ENCODE peak calls at places on chromosomes 11 and 22, in nine cellular contexts. W is A673, S is fibroblast of lung, N is Panc1, L is endodermal cell, Z is mammary epithelial cell, F is psoas muscle, J is sigmoid colon, C is breast epithelium. P is an unnamed sample. For H3K4me1, the result is how much of the 10 kb centered on the place peaks cover.

GRCh38 chr11:62883677-62884076 is 3.0 kb downstream of the SLC3A2 start:
- DNase-seq in W (no peak), S (no peak), N (no peak), L (no peak), Z (no peak), F (no peak), J (no peak), C (no peak), P (no peak)

GRCh38 chr11:108496643-108497256 is 1.4 kb downstream of the POGLUT3 start:
- DNase-seq in W (peak), S (peak), N (peak), L (no peak), Z (no peak), F (no peak), J (no peak), C (no peak), P (no peak)

GRCh38 chr11:76888989-76889388 is 28.3 kb downstream of the ACER3 start:
- DNase-seq in W (no peak), S (no peak), N (no peak), L (no peak), Z (no peak), F (no peak), J (no peak), C (no peak), P (no peak)

GRCh38 chr11:86248609-86249008 is 4.1 kb downstream of the EED start:
- DNase-seq in W (no peak), S (no peak), N (no peak), L (peak), Z (no peak), F (no peak), J (no peak), C (no peak), P (no peak)

GRCh38 chr11:10716122-10716521 is 22.6 kb upstream of the IRAG1 start:
- DNase-seq in W (no peak), S (peak), N (no peak), L (no peak), Z (no peak), F (no peak), J (no peak), C (no peak), P (no peak)

GRCh38 chr22:41564563-41564962 is 3.8 kb downstream of the CSDC2 start:
- DNase-seq in W (no peak), S (no peak), N (no peak), L (no peak), Z (peak), F (no peak), J (no peak), C (no peak), P (no peak)

GRCh38 chr11:110522456-110522855 is 92.7 kb downstream of the FDX1 start:
- DNase-seq in W (peak), S (no peak), N (no peak), L (no peak), Z (no peak), F (no peak), J (no peak), C (no peak), P (no peak)

GRCh38 chr11:77779935-77780334 is 40.6 kb downstream of the RSF1 start:
- DNase-seq in W (peak), S (peak), N (peak), L (no peak), Z (peak), F (no peak), J (no peak), C (no peak), P (no peak)

GRCh38 chr11:44382648-44383240 is 72.8 kb upstream of the ALX4 start:
- DNase-seq in W (no peak), S (no peak), N (no peak), L (no peak), Z (no peak), F (no peak), J (no peak), C (no peak), P (no peak)

GRCh38 chr22:44428941-44429615 is 69.0 kb downstream of the RTL6 start:
- DNase-seq in W (no peak), S (no peak), N (no peak), L (peak), Z (no peak), F (no peak), J (peak), C (peak), P (no peak)

GRCh38 chr22:48391171-48391711 is 1436.4 kb downstream of the BRD1 start:
- DNase-seq in W (peak), S (no peak), N (no peak), L (no peak), Z (no peak), F (no peak), J (peak), C (no peak), P (no peak)

GRCh38 chr11:32500001-32500400 is 64.7 kb upstream of the WT1 start:
- DNase-seq in W (no peak), S (no peak), N (no peak), L (peak), Z (no peak), F (no peak), J (no peak), C (no peak), P (no peak)
- H3K4me3 ChIP-seq in W (no peak), S (no peak), N (no peak), L (no peak), Z (no peak), F (no peak), J (no peak), C (no peak), P (no peak)

GRCh38 chr11:133951484-133952198 is 5.1 kb downstream of the IGSF9B start:
- DNase-seq in W (peak), S (no peak), N (no peak), L (peak), Z (no peak), F (no peak), J (no peak), C (no peak), P (peak)

GRCh38 chr11:133952199-133953190 is 4.3 kb downstream of the IGSF9B start:
- DNase-seq in W (no peak), S (no peak), N (no peak), L (no peak), Z (no peak), F (no peak), J (no peak), C (no peak), P (no peak)

GRCh38 chr11:133948711-133949110 is 8.1 kb downstream of the IGSF9B start:
- DNase-seq in W (no peak), S (no peak), N (no peak), L (peak), Z (no peak), F (no peak), J (no peak), C (no peak), P (no peak)

GRCh38 chr11:133953571-133953970 is 3.2 kb downstream of the IGSF9B start:
- DNase-seq in W (no peak), S (no peak), N (no peak), L (no peak), Z (no peak), F (no peak), J (no peak), C (no peak), P (no peak)

GRCh38 chr11:133950874-133951483 is 5.8 kb downstream of the IGSF9B start:
- DNase-seq in W (peak), S (no peak), N (no peak), L (peak), Z (no peak), F (no peak), J (no peak), C (no peak), P (peak)
- H3K4me1 ChIP-seq in W (half or more), S (under half), N (under half), L (under half), Z (under half), F (under half), J (under half), C (under half), P (half or more)

GRCh38 chr22:46737105-46737975 is 712 bp downstream of the CERK start:
- DNase-seq in W (peak), S (peak), N (no peak), L (peak), Z (no peak), F (peak), J (no peak), C (no peak), P (no peak)

GRCh38 chr22:46736705-46737104 is 1.3 kb downstream of the CERK start:
- DNase-seq in W (no peak), S (no peak), N (no peak), L (no peak), Z (no peak), F (no peak), J (no peak), C (no peak), P (no peak)

GRCh38 chr22:46737976-46738641 is at the start of gene CERK:
- DNase-seq in W (peak), S (peak), N (no peak), L (peak), Z (no peak), F (peak), J (peak), C (no peak), P (peak)

GRCh38 chr22:46734830-46735453 is 3.1 kb downstream of the CERK start:
- DNase-seq in W (no peak), S (no peak), N (no peak), L (no peak), Z (no peak), F (no peak), J (no peak), C (no peak), P (no peak)

DNA sequence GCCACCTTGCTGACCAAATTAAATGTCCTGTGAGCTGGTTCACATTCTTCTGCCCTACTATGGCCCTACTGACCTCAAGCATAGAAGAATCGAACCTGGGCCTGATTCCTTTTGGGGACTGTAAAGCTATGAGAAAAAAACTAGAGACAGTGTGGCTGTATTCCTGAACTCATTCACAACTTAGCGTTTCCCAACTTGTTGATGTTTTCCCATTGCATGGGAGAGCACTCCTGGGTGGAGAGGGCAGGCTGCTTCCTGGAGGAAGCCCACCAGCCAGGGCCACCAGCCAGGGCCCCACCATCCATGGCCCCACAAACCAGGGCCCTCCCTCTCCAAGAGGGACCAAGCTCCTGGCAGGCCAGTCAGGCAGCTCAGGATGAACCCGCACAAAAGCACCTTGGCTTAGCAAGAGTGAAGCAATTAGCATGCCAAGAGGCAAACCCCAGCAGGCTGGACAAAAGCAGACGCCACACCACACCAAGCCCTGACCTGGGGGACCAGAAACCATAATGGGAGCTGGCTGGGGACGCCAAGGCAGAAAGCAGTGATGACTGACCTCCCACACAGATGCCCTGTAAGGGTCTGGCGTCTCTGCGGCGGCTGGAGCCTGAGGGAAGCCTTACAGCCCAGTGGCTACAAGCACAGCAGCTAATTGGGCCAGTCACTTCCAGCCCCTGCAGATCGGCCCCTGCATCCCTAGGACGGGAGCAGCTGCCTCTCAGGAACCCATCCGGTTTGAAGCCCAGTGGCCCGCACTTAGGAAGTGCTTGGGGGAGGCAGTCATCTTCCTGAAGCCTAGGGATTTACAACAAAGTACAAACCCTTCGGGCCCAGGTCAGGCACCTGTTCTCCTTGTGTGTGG is 2.1 kb downstream of the CERK start:
- DNase-seq in W (no peak), S (no peak), N (no peak), L (peak), Z (no peak), F (peak), J (no peak), C (no peak), P (no peak)
- H3K4me3 ChIP-seq in W (peak), S (no peak), N (peak), L (peak), Z (no peak), F (peak), J (peak), C (no peak), P (peak)

DNA sequence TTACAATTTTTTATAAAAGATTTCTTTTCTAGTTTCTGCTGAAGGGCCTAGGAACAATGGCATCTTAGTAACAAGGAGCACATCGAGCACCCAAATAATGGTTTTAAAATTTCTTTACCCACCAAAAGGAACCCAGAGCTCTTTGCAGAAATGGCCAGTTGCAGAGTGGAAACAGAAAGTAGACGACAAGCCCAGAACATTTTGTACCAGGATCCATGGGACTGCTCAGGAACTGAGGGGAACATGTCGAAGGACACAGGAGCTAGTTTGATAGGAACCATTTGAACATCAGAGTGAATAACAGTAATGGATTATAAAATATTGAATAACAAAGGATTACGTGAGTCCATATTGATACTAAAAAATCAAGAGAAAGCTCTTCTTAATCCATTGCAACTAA is 17.3 kb downstream of the PANX1 start:
- DNase-seq in W (no peak), S (no peak), N (no peak), L (no peak), Z (no peak), F (no peak), J (no peak), C (no peak), P (no peak)
- H3K4me1 ChIP-seq in W (under half), S (under half), N (half or more), L (under half), Z (half or more), F (under half), J (under half), C (under half), P (half or more)

GRCh38 chr11:655036-655726 is 18.1 kb downstream of the DRD4 start:
- DNase-seq in W (no peak), S (no peak), N (no peak), L (no peak), Z (no peak), F (no peak), J (no peak), C (no peak), P (no peak)
- H3K4me3 ChIP-seq in W (no peak), S (no peak), N (no peak), L (no peak), Z (no peak), F (no peak), J (no peak), C (no peak), P (no peak)

GRCh38 chr11:100730266-100730665 is 43.2 kb downstream of the ARHGAP42 start:
- DNase-seq in W (peak), S (peak), N (no peak), L (no peak), Z (no peak), F (no peak), J (no peak), C (no peak), P (no peak)
- H3K4me1 ChIP-seq in W (under half), S (under half), N (under half), L (under half), Z (under half), F (under half), J (under half), C (under half), P (half or more)

DNA sequence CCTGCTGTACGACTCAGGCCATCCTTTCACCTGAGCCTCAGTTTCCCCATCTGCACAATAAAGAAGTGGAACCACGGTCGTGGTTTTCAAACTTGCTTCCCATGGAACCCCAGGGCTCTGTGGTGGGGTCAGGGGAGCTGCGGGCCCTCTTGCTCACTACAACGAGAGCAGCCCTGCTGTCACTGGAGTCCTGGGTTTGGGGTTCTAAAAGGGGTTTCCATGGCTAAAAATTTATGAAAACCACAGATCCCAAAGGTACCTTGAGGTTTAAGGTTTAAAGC is 45.4 kb upstream of the CARS1 start:
- DNase-seq in W (no peak), S (no peak), N (no peak), L (no peak), Z (no peak), F (no peak), J (peak), C (no peak), P (no peak)
- H3K4me3 ChIP-seq in W (no peak), S (no peak), N (no peak), L (no peak), Z (no peak), F (no peak), J (no peak), C (no peak), P (no peak)

GRCh38 chr11:122197055-122197987 is 81.3 kb upstream of the BLID start:
- DNase-seq in W (peak), S (peak), N (peak), L (no peak), Z (peak), F (peak), J (no peak), C (no peak), P (peak)

GRCh38 chr11:122193457-122193856 is 77.4 kb upstream of the BLID start:
- DNase-seq in W (no peak), S (no peak), N (no peak), L (no peak), Z (no peak), F (no peak), J (no peak), C (no peak), P (no peak)

GRCh38 chr11:122192634-122193245 is 76.7 kb upstream of the BLID start:
- DNase-seq in W (no peak), S (peak), N (no peak), L (no peak), Z (peak), F (no peak), J (no peak), C (no peak), P (no peak)

GRCh38 chr11:122198291-122198983 is 82.4 kb upstream of the BLID start:
- DNase-seq in W (no peak), S (peak), N (no peak), L (no peak), Z (no peak), F (no peak), J (no peak), C (no peak), P (no peak)

GRCh38 chr11:122195790-122196189 is 79.8 kb upstream of the BLID start:
- DNase-seq in W (no peak), S (no peak), N (no peak), L (no peak), Z (no peak), F (no peak), J (no peak), C (no peak), P (no peak)
- H3K4me1 ChIP-seq in W (under half), S (under half), N (under half), L (under half), Z (half or more), F (under half), J (under half), C (under half), P (under half)

GRCh38 chr11:96026310-96026709 is 102.4 kb upstream of the MTMR2 start:
- DNase-seq in W (no peak), S (no peak), N (no peak), L (no peak), Z (no peak), F (no peak), J (no peak), C (no peak), P (no peak)
- H3K4me3 ChIP-seq in W (no peak), S (no peak), N (no peak), L (no peak), Z (no peak), F (no peak), J (no peak), C (no peak), P (no peak)

GRCh38 chr11:36347384-36347906 is 51.4 kb downstream of the PRR5L start:
- DNase-seq in W (no peak), S (no peak), N (no peak), L (no peak), Z (no peak), F (no peak), J (no peak), C (no peak), P (no peak)
- H3K4me1 ChIP-seq in W (under half), S (under half), N (under half), L (under half), Z (under half), F (under half), J (under half), C (under half), P (under half)